ENCODE peak calls at places on chromosomes 4 and X, in nine cellular contexts. One of them, this sample, is unnamed. For H3K36me3, the result is how much of the 10 kb centered on the place peaks cover.

GRCh38 chr4:88689877-88690276 is 7.8 kb downstream of the NAP1L5 start:
- DNase-seq in stomach: no peak
- DNase-seq in transverse colon: no peak
- DNase-seq in SK-N-SH: no peak
- DNase-seq in upper lobe of left lung: no peak
- DNase-seq in H1: no peak
- DNase-seq in K562: no peak
- DNase-seq in sigmoid colon: no peak
- DNase-seq in HepG2: no peak
- DNase-seq in this sample: no peak

GRCh38 chr4:127240721-127241120 is 392.0 kb upstream of the INTU start:
- DNase-seq in stomach: no peak
- DNase-seq in transverse colon: no peak
- DNase-seq in SK-N-SH: no peak
- DNase-seq in upper lobe of left lung: no peak
- DNase-seq in H1: no peak
- DNase-seq in K562: no peak
- DNase-seq in sigmoid colon: no peak
- DNase-seq in HepG2: no peak
- DNase-seq in this sample: no peak

GRCh38 chr4:27442146-27442545 is 581.5 kb downstream of the STIM2 start:
- DNase-seq in stomach: no peak
- DNase-seq in transverse colon: no peak
- DNase-seq in SK-N-SH: no peak
- DNase-seq in upper lobe of left lung: no peak
- DNase-seq in H1: no peak
- DNase-seq in K562: no peak
- DNase-seq in sigmoid colon: no peak
- DNase-seq in HepG2: no peak
- DNase-seq in this sample: no peak

GRCh38 chrX:21657318-21658151 is 595 bp downstream of the KLHL34 start:
- DNase-seq in stomach: no peak
- DNase-seq in transverse colon: no peak
- DNase-seq in SK-N-SH: no peak
- DNase-seq in upper lobe of left lung: peak
- DNase-seq in H1: no peak
- DNase-seq in K562: no peak
- DNase-seq in sigmoid colon: no peak
- DNase-seq in HepG2: no peak
- DNase-seq in this sample: no peak

GRCh38 chrX:70029790-70030189 is 19.9 kb downstream of the AWAT2 start:
- DNase-seq in stomach: no peak
- DNase-seq in transverse colon: no peak
- DNase-seq in SK-N-SH: no peak
- DNase-seq in upper lobe of left lung: no peak
- DNase-seq in H1: no peak
- DNase-seq in K562: no peak
- DNase-seq in sigmoid colon: no peak
- DNase-seq in HepG2: no peak
- DNase-seq in this sample: no peak

GRCh38 chr4:48067536-48067935 is 51.0 kb downstream of the NIPAL1 start:
- DNase-seq in stomach: no peak
- DNase-seq in transverse colon: no peak
- DNase-seq in SK-N-SH: no peak
- DNase-seq in upper lobe of left lung: no peak
- DNase-seq in H1: no peak
- DNase-seq in K562: no peak
- DNase-seq in sigmoid colon: no peak
- DNase-seq in HepG2: no peak
- DNase-seq in this sample: no peak

GRCh38 chr4:576245-576821 is at the start of gene TMEM271:
- DNase-seq in stomach: no peak
- DNase-seq in transverse colon: no peak
- DNase-seq in SK-N-SH: peak
- DNase-seq in upper lobe of left lung: peak
- DNase-seq in H1: no peak
- DNase-seq in K562: no peak
- DNase-seq in sigmoid colon: no peak
- DNase-seq in HepG2: no peak
- DNase-seq in this sample: no peak

GRCh38 chr4:8198906-8199593 is at the start of gene SH3TC1:
- DNase-seq in stomach: peak
- DNase-seq in transverse colon: peak
- DNase-seq in SK-N-SH: peak
- DNase-seq in upper lobe of left lung: peak
- DNase-seq in H1: no peak
- DNase-seq in K562: peak
- DNase-seq in sigmoid colon: peak
- DNase-seq in HepG2: peak
- DNase-seq in this sample: peak

GRCh38 chr4:108902769-108903168 is 139.9 kb upstream of the ETNPPL start:
- DNase-seq in stomach: no peak
- DNase-seq in transverse colon: no peak
- DNase-seq in SK-N-SH: no peak
- DNase-seq in upper lobe of left lung: no peak
- DNase-seq in H1: no peak
- DNase-seq in K562: no peak
- DNase-seq in sigmoid colon: no peak
- DNase-seq in HepG2: no peak
- DNase-seq in this sample: no peak

GRCh38 chr4:188934320-188934975 is 795.2 kb downstream of the TRIML1 start:
- DNase-seq in stomach: no peak
- DNase-seq in transverse colon: no peak
- DNase-seq in SK-N-SH: no peak
- DNase-seq in upper lobe of left lung: no peak
- DNase-seq in H1: no peak
- DNase-seq in K562: no peak
- DNase-seq in sigmoid colon: no peak
- DNase-seq in HepG2: no peak
- DNase-seq in this sample: no peak

GRCh38 chrX:41010188-41010846 is 74.9 kb upstream of the USP9X start:
- DNase-seq in stomach: peak
- DNase-seq in transverse colon: peak
- DNase-seq in SK-N-SH: peak
- DNase-seq in upper lobe of left lung: peak
- DNase-seq in H1: no peak
- DNase-seq in K562: peak
- DNase-seq in sigmoid colon: peak
- DNase-seq in HepG2: peak
- DNase-seq in this sample: peak

GRCh38 chrX:150504399-150505186 is 63.8 kb upstream of the MTM1 start:
- DNase-seq in stomach: no peak
- DNase-seq in transverse colon: no peak
- DNase-seq in SK-N-SH: peak
- DNase-seq in upper lobe of left lung: no peak
- DNase-seq in H1: no peak
- DNase-seq in K562: no peak
- DNase-seq in sigmoid colon: no peak
- DNase-seq in HepG2: no peak
- DNase-seq in this sample: no peak

GRCh38 chr4:6576512-6576911 is 1.5 kb downstream of the MAN2B2 start:
- DNase-seq in stomach: peak
- DNase-seq in transverse colon: no peak
- DNase-seq in SK-N-SH: no peak
- DNase-seq in upper lobe of left lung: peak
- DNase-seq in H1: no peak
- DNase-seq in K562: no peak
- DNase-seq in sigmoid colon: no peak
- DNase-seq in HepG2: no peak
- DNase-seq in this sample: no peak

GRCh38 chr4:140233811-140234696 is 80.1 kb upstream of the MAML3 start:
- DNase-seq in stomach: no peak
- DNase-seq in transverse colon: no peak
- DNase-seq in SK-N-SH: no peak
- DNase-seq in upper lobe of left lung: no peak
- DNase-seq in H1: no peak
- DNase-seq in K562: no peak
- DNase-seq in sigmoid colon: no peak
- DNase-seq in HepG2: no peak
- DNase-seq in this sample: no peak

GRCh38 chrX:275967-276587 is 5.1 kb upstream of the PLCXD1 start:
- DNase-seq in stomach: peak
- DNase-seq in transverse colon: peak
- DNase-seq in SK-N-SH: peak
- DNase-seq in upper lobe of left lung: peak
- DNase-seq in H1: no peak
- DNase-seq in K562: peak
- DNase-seq in sigmoid colon: peak
- DNase-seq in HepG2: peak
- DNase-seq in this sample: peak

GRCh38 chrX:106894978-106895452 is 8.1 kb downstream of the RIPPLY1 start:
- DNase-seq in stomach: no peak
- DNase-seq in transverse colon: no peak
- DNase-seq in SK-N-SH: no peak
- DNase-seq in upper lobe of left lung: no peak
- DNase-seq in H1: no peak
- DNase-seq in K562: no peak
- DNase-seq in sigmoid colon: no peak
- DNase-seq in HepG2: peak
- DNase-seq in this sample: no peak

DNA sequence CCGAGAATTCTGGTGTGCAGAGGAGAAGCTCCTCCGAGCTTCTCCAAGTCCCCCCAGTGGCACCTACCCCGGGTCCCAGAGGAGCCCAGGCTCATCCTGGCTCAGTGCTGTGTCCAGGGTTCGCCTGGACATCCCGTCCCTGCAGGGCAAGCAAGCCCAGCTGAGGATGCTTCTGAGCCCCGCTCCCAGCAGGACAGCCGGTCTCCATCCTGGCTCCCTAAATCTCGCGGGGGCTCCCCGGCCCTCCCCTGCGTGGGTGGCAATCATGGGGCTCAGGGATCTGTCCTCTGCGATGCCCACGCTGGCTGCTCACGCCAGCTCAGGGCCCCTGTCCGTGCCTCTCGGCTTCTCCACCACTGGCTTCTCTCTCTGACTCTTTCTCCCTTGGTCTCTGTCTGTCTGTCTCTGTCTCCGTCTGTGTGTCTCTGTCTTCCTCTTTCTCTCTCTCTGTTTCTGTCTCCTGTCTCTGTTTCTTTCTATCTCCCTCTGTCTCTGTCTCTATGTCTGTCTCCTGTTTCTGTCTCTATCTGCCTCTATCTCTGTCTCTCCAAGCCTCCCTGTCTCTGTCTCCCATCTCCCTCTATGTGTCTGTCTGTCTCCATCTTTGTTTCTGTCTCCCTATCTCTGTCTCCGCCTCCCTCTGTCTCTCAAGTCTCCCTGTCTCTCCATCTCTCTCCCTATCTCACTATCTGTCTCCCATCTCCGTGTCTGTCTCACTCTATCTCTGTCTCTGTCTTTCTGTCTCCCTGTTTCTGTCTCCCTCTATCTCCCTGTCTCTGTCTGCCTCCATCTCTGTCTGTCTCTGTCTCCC is 27.8 kb upstream of the SLC25A6 start:
- DNase-seq in stomach: no peak
- DNase-seq in transverse colon: no peak
- DNase-seq in SK-N-SH: no peak
- DNase-seq in upper lobe of left lung: no peak
- DNase-seq in H1: no peak
- DNase-seq in K562: no peak
- DNase-seq in sigmoid colon: peak
- DNase-seq in HepG2: no peak
- DNase-seq in this sample: peak
- TF ChIP-seq POLR2AphosphoS5 in stomach: no peak
- TF ChIP-seq POLR2AphosphoS5 in transverse colon: no peak
- TF ChIP-seq POLR2AphosphoS5 in SK-N-SH: no peak
- TF ChIP-seq POLR2AphosphoS5 in upper lobe of left lung: no peak
- TF ChIP-seq POLR2AphosphoS5 in H1: no peak
- TF ChIP-seq POLR2AphosphoS5 in K562: no peak
- TF ChIP-seq POLR2AphosphoS5 in sigmoid colon: no peak
- TF ChIP-seq POLR2AphosphoS5 in HepG2: no peak
- TF ChIP-seq POLR2AphosphoS5 in this sample: no peak

GRCh38 chr4:168408620-168409019 is 71.7 kb downstream of the DDX60L start:
- DNase-seq in stomach: no peak
- DNase-seq in transverse colon: peak
- DNase-seq in SK-N-SH: peak
- DNase-seq in upper lobe of left lung: no peak
- DNase-seq in H1: no peak
- DNase-seq in K562: no peak
- DNase-seq in sigmoid colon: peak
- DNase-seq in HepG2: no peak
- DNase-seq in this sample: peak
- TF ChIP-seq EP300 in stomach: no peak
- TF ChIP-seq EP300 in transverse colon: no peak
- TF ChIP-seq EP300 in SK-N-SH: no peak
- TF ChIP-seq EP300 in upper lobe of left lung: no peak
- TF ChIP-seq EP300 in H1: no peak
- TF ChIP-seq EP300 in K562: no peak
- TF ChIP-seq EP300 in sigmoid colon: peak
- TF ChIP-seq EP300 in HepG2: no peak
- TF ChIP-seq EP300 in this sample: no peak

DNA sequence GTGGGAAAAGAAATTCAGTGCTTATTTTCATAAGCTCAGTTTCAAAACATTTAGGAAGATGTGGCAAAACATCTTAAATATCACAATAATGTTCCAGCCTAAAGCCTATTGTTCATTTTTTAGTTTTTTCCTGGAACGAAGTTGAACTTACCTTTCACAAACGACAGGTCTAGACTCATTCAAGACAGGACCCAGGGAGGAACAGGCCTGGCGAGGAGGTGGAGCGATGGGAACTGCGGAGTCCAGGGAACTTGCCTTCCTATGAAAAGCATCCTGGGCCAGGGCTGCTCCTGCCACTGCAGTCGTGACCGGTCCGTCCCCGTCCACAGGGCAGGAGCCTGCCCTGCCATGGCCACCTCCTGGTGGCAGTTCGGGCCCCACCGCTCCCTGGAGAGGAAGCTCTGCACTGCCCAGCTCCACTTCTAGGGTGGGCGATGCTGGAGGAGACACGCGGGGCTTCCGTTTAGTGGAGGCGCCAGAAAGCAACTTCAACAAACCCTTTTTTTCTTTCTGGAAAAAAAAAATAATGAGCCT is 96.7 kb upstream of the CBR4 start:
- DNase-seq in stomach: no peak
- DNase-seq in transverse colon: no peak
- DNase-seq in SK-N-SH: no peak
- DNase-seq in upper lobe of left lung: peak
- DNase-seq in H1: no peak
- DNase-seq in K562: no peak
- DNase-seq in sigmoid colon: no peak
- DNase-seq in HepG2: no peak
- DNase-seq in this sample: no peak
- H3K36me3 ChIP-seq in stomach: under half
- H3K36me3 ChIP-seq in transverse colon: under half
- H3K36me3 ChIP-seq in SK-N-SH: half or more
- H3K36me3 ChIP-seq in upper lobe of left lung: half or more
- H3K36me3 ChIP-seq in H1: under half
- H3K36me3 ChIP-seq in K562: under half
- H3K36me3 ChIP-seq in sigmoid colon: under half
- H3K36me3 ChIP-seq in HepG2: under half
- H3K36me3 ChIP-seq in this sample: under half

DNA sequence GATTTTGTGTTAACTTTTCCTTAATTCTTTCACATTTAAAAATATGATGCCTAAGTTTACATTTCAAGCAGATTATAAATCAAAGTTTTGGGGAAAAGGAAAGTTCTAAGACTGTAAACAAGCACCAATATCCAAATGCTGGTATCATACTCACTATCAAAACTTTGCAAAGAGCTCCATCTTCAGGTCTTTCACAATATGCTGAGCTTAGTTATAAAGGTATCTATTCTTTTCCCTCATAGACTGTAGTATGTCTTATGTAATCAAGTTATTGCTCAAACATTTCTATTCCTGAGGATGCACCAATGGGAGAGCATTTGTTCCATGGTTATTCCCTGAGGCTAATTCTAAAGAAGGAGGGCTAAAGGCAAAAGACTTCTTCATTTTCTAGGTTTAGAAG is 207.9 kb upstream of the FAM241A start:
- DNase-seq in stomach: no peak
- DNase-seq in transverse colon: no peak
- DNase-seq in SK-N-SH: no peak
- DNase-seq in upper lobe of left lung: no peak
- DNase-seq in H1: no peak
- DNase-seq in K562: no peak
- DNase-seq in sigmoid colon: no peak
- DNase-seq in HepG2: peak
- DNase-seq in this sample: no peak
- TF ChIP-seq POLR2AphosphoS5 in stomach: no peak
- TF ChIP-seq POLR2AphosphoS5 in transverse colon: no peak
- TF ChIP-seq POLR2AphosphoS5 in SK-N-SH: no peak
- TF ChIP-seq POLR2AphosphoS5 in upper lobe of left lung: no peak
- TF ChIP-seq POLR2AphosphoS5 in H1: no peak
- TF ChIP-seq POLR2AphosphoS5 in K562: no peak
- TF ChIP-seq POLR2AphosphoS5 in sigmoid colon: no peak
- TF ChIP-seq POLR2AphosphoS5 in HepG2: no peak
- TF ChIP-seq POLR2AphosphoS5 in this sample: no peak

This sample was measured in suprapubic skin.